ENCODE peak calls at places on chromosome 10, in seven cellular contexts. One of them, this sample, is unnamed.

GRCh38 chr10:4684434-4684833 is 141.6 kb upstream of the AKR1E2 start:
- DNase-seq in mesendoderm: no peak
- DNase-seq in IMR-90: peak; percentile 77
- DNase-seq in H9: no peak
- DNase-seq in H1: no peak
- DNase-seq in mesenchymal stem cell: peak; percentile 18
- DNase-seq in trophoblast cell: peak; percentile 50
- DNase-seq in this sample: no peak

GRCh38 chr10:119669975-119670640 is 18.9 kb downstream of the BAG3 start:
- DNase-seq in mesendoderm: no peak
- DNase-seq in IMR-90: no peak
- DNase-seq in H9: no peak
- DNase-seq in H1: no peak
- DNase-seq in mesenchymal stem cell: no peak
- DNase-seq in trophoblast cell: no peak
- DNase-seq in this sample: no peak

GRCh38 chr10:118960166-118961090 is 69.1 kb upstream of the NANOS1 start:
- DNase-seq in mesendoderm: no peak
- DNase-seq in IMR-90: no peak
- DNase-seq in H9: peak; percentile 23
- DNase-seq in H1: no peak
- DNase-seq in mesenchymal stem cell: no peak
- DNase-seq in trophoblast cell: peak; percentile 80
- DNase-seq in this sample: no peak

GRCh38 chr10:113044015-113044755 is 94.1 kb downstream of the TCF7L2 start:
- DNase-seq in mesendoderm: no peak
- DNase-seq in IMR-90: no peak
- DNase-seq in H9: no peak
- DNase-seq in H1: no peak
- DNase-seq in mesenchymal stem cell: no peak
- DNase-seq in trophoblast cell: no peak
- DNase-seq in this sample: no peak

GRCh38 chr10:102410427-102411073 is 8.0 kb downstream of the PSD start:
- DNase-seq in mesendoderm: no peak
- DNase-seq in IMR-90: no peak
- DNase-seq in H9: peak; percentile 64
- DNase-seq in H1: peak; percentile 70
- DNase-seq in mesenchymal stem cell: peak; percentile 47
- DNase-seq in trophoblast cell: peak; percentile 44
- DNase-seq in this sample: no peak

GRCh38 chr10:121330528-121330927 is 267.7 kb downstream of the FGFR2 start:
- DNase-seq in mesendoderm: no peak
- DNase-seq in IMR-90: no peak
- DNase-seq in H9: no peak
- DNase-seq in H1: no peak
- DNase-seq in mesenchymal stem cell: no peak
- DNase-seq in trophoblast cell: no peak
- DNase-seq in this sample: no peak

GRCh38 chr10:104333728-104334373 is 4.4 kb downstream of the ITPRIP start:
- DNase-seq in mesendoderm: no peak
- DNase-seq in IMR-90: no peak
- DNase-seq in H9: no peak
- DNase-seq in H1: peak; percentile 45
- DNase-seq in mesenchymal stem cell: no peak
- DNase-seq in trophoblast cell: no peak
- DNase-seq in this sample: no peak

GRCh38 chr10:102714621-102715455 is at the start of gene SFXN2:
- DNase-seq in mesendoderm: no peak
- DNase-seq in IMR-90: no peak
- DNase-seq in H9: no peak
- DNase-seq in H1: no peak
- DNase-seq in mesenchymal stem cell: no peak
- DNase-seq in trophoblast cell: peak; percentile 35
- DNase-seq in this sample: no peak

GRCh38 chr10:122293156-122293978 is 22.3 kb downstream of the BTBD16 start:
- DNase-seq in mesendoderm: no peak
- DNase-seq in IMR-90: no peak
- DNase-seq in H9: no peak
- DNase-seq in H1: no peak
- DNase-seq in mesenchymal stem cell: no peak
- DNase-seq in trophoblast cell: peak; percentile 81
- DNase-seq in this sample: no peak

GRCh38 chr10:88115968-88116367 is 252.5 kb downstream of the PTEN start:
- DNase-seq in mesendoderm: no peak
- DNase-seq in IMR-90: peak; percentile 88
- DNase-seq in H9: no peak
- DNase-seq in H1: no peak
- DNase-seq in mesenchymal stem cell: peak; percentile 40
- DNase-seq in trophoblast cell: no peak
- DNase-seq in this sample: no peak

GRCh38 chr10:44697096-44697495 is 214.0 kb upstream of the TMEM72 start:
- DNase-seq in mesendoderm: peak; percentile 5
- DNase-seq in IMR-90: no peak
- DNase-seq in H9: no peak
- DNase-seq in H1: no peak
- DNase-seq in mesenchymal stem cell: no peak
- DNase-seq in trophoblast cell: no peak
- DNase-seq in this sample: no peak

GRCh38 chr10:43682956-43683355 is 34.3 kb upstream of the ZNF32 start:
- DNase-seq in mesendoderm: no peak
- DNase-seq in IMR-90: peak; percentile 71
- DNase-seq in H9: no peak
- DNase-seq in H1: no peak
- DNase-seq in mesenchymal stem cell: peak; percentile 26
- DNase-seq in trophoblast cell: no peak
- DNase-seq in this sample: no peak

GRCh38 chr10:105509551-105509950 is 868.5 kb downstream of the SORCS3 start:
- DNase-seq in mesendoderm: no peak
- DNase-seq in IMR-90: no peak
- DNase-seq in H9: no peak
- DNase-seq in H1: no peak
- DNase-seq in mesenchymal stem cell: no peak
- DNase-seq in trophoblast cell: no peak
- DNase-seq in this sample: no peak

GRCh38 chr10:114541081-114541833 is 116.8 kb downstream of the ABLIM1 start:
- DNase-seq in mesendoderm: peak; percentile 65
- DNase-seq in IMR-90: peak; percentile 91
- DNase-seq in H9: no peak
- DNase-seq in H1: no peak
- DNase-seq in mesenchymal stem cell: peak; percentile 76
- DNase-seq in trophoblast cell: peak; percentile 32
- DNase-seq in this sample: no peak

GRCh38 chr10:114540191-114540590 is 117.9 kb downstream of the ABLIM1 start:
- DNase-seq in mesendoderm: no peak
- DNase-seq in IMR-90: no peak
- DNase-seq in H9: no peak
- DNase-seq in H1: no peak
- DNase-seq in mesenchymal stem cell: no peak
- DNase-seq in trophoblast cell: no peak
- DNase-seq in this sample: no peak

GRCh38 chr10:114538544-114538906 is 119.5 kb downstream of the ABLIM1 start:
- DNase-seq in mesendoderm: no peak
- DNase-seq in IMR-90: no peak
- DNase-seq in H9: peak; percentile 55
- DNase-seq in H1: peak; percentile 52
- DNase-seq in mesenchymal stem cell: no peak
- DNase-seq in trophoblast cell: no peak
- DNase-seq in this sample: no peak

GRCh38 chr10:114537791-114538543 is 120.1 kb downstream of the ABLIM1 start:
- DNase-seq in mesendoderm: no peak
- DNase-seq in IMR-90: no peak
- DNase-seq in H9: no peak
- DNase-seq in H1: no peak
- DNase-seq in mesenchymal stem cell: no peak
- DNase-seq in trophoblast cell: no peak
- DNase-seq in this sample: no peak

DNA sequence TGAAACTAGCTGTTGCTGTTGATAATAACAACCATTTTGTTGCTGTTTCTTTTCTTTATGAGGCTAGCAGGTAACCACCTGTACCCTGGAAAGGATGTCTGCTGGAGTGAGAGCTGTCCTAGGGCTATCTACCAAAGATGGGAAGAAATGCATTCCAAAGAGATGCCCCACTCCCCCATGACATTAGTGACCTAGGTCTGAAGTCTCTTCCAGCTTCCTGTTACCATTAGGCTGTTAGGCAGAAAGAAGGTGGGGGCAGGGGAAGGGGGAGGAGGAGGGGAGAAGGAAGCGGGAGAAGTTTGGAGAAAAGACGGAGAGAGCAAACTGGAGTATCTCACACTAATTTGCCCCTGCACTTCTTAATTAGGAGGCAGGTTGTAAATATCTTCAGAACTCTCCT is 118.5 kb downstream of the ABLIM1 start:
- DNase-seq in mesendoderm: peak; percentile 75
- DNase-seq in IMR-90: no peak
- DNase-seq in H9: no peak
- DNase-seq in H1: no peak
- DNase-seq in mesenchymal stem cell: no peak
- DNase-seq in trophoblast cell: no peak
- DNase-seq in this sample: no peak
- H3K27ac ChIP-seq in mesendoderm: no peak overlapping the region
- H3K27ac ChIP-seq in IMR-90: no peak overlapping the region
- H3K27ac ChIP-seq in H9: no peak overlapping the region
- H3K27ac ChIP-seq in H1: no peak overlapping the region
- H3K27ac ChIP-seq in mesenchymal stem cell: no peak overlapping the region
- H3K27ac ChIP-seq in trophoblast cell: no peak overlapping the region
- H3K27ac ChIP-seq in this sample: no peak overlapping the region

DNA sequence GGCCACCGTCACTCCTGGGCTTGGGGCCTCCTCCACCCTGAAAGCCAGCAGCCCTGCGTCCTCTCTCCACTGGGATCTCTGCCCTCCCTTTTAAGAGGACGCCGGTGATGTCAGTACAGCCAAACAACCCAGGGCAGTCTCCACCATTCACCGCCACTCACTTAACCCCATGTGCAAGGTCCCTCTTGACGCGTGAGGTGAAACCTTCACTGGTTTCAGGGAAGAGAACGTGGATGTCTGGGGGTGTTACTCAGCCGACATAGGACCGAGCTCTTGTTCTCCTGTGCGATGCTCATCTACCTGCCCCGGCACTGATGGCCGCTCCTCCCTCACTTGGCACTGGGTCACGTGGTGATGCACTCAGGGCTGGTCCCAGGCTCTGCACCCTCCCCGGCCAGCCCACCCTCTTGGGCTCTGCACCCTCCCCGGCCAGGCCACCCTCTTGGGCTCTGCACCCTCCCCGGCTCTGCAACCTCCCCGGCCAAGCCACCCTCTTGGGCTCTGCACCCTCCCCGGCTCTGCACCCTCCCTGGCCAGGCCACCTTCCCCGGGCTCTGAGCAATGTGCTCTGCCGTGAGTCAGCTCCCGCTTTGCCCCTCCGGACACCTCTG is 36.1 kb downstream of the ADGRA1 start:
- DNase-seq in mesendoderm: no peak
- DNase-seq in IMR-90: no peak
- DNase-seq in H9: no peak
- DNase-seq in H1: no peak
- DNase-seq in mesenchymal stem cell: no peak
- DNase-seq in trophoblast cell: no peak
- DNase-seq in this sample: no peak
- H4K8ac ChIP-seq in mesendoderm: no peak overlapping the region
- H4K8ac ChIP-seq in IMR-90: no peak overlapping the region
- H4K8ac ChIP-seq in H9: no peak overlapping the region
- H4K8ac ChIP-seq in H1: peak overlapping the region; percentile 25
- H4K8ac ChIP-seq in mesenchymal stem cell: no peak overlapping the region
- H4K8ac ChIP-seq in trophoblast cell: no peak overlapping the region
- H4K8ac ChIP-seq in this sample: no peak overlapping the region

GRCh38 chr10:99787782-99788181 is 5.3 kb downstream of the ABCC2 start:
- DNase-seq in mesendoderm: no peak
- DNase-seq in IMR-90: no peak
- DNase-seq in H9: no peak
- DNase-seq in H1: no peak
- DNase-seq in mesenchymal stem cell: no peak
- DNase-seq in trophoblast cell: no peak
- DNase-seq in this sample: no peak
- H3K27ac ChIP-seq in mesendoderm: no peak overlapping the region
- H3K27ac ChIP-seq in IMR-90: no peak overlapping the region
- H3K27ac ChIP-seq in H9: no peak overlapping the region
- H3K27ac ChIP-seq in H1: no peak overlapping the region
- H3K27ac ChIP-seq in mesenchymal stem cell: no peak overlapping the region
- H3K27ac ChIP-seq in trophoblast cell: no peak overlapping the region
- H3K27ac ChIP-seq in this sample: no peak overlapping the region

GRCh38 chr10:68271104-68271882 is 39.4 kb upstream of the ATOH7 start:
- DNase-seq in mesendoderm: peak; percentile 26
- DNase-seq in IMR-90: peak; percentile 28
- DNase-seq in H9: no peak
- DNase-seq in H1: no peak
- DNase-seq in mesenchymal stem cell: no peak
- DNase-seq in trophoblast cell: no peak
- DNase-seq in this sample: no peak
- H4K8ac ChIP-seq in mesendoderm: no peak overlapping the region
- H4K8ac ChIP-seq in IMR-90: no peak overlapping the region
- H4K8ac ChIP-seq in H9: no peak overlapping the region
- H4K8ac ChIP-seq in H1: no peak overlapping the region
- H4K8ac ChIP-seq in mesenchymal stem cell: no peak overlapping the region
- H4K8ac ChIP-seq in trophoblast cell: no peak overlapping the region
- H4K8ac ChIP-seq in this sample: no peak overlapping the region

DNA sequence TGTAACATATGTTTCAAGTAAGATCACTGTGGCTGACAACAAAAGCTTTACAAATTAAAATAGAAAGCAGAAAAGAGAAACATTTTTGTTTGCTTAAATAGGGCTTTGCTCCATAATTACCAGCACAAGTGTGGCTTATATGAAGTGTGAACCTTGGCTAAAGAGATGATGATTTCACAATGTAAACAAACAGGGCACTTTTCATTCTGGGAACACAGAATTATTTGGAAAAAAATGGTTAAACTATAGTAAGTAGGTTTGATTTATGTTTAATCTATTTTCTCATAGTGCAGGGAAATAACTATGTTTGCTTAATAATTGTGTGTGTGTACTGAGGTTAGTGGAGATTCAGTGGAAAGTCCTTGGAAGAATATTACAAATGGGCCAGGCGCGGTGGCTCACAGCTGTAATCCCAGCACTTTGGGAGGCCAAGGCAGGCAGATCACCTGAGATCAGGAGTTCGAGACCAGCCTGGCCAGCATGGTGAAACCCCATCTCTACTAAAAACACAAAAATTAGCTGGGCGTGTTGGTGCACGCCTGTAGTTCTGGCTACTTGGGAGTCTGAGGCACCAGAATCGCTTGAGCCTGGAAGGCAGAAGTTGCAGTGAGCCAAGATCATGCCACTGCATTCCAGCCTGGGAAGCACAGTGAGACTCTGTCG is 19.1 kb upstream of the OTUD1 start:
- DNase-seq in mesendoderm: no peak
- DNase-seq in IMR-90: no peak
- DNase-seq in H9: no peak
- DNase-seq in H1: no peak
- DNase-seq in mesenchymal stem cell: no peak
- DNase-seq in trophoblast cell: no peak
- DNase-seq in this sample: no peak
- H3K27ac ChIP-seq in mesendoderm: no peak overlapping the region
- H3K27ac ChIP-seq in IMR-90: no peak overlapping the region
- H3K27ac ChIP-seq in H9: no peak overlapping the region
- H3K27ac ChIP-seq in H1: no peak overlapping the region
- H3K27ac ChIP-seq in mesenchymal stem cell: no peak overlapping the region
- H3K27ac ChIP-seq in trophoblast cell: no peak overlapping the region
- H3K27ac ChIP-seq in this sample: no peak overlapping the region

DNA sequence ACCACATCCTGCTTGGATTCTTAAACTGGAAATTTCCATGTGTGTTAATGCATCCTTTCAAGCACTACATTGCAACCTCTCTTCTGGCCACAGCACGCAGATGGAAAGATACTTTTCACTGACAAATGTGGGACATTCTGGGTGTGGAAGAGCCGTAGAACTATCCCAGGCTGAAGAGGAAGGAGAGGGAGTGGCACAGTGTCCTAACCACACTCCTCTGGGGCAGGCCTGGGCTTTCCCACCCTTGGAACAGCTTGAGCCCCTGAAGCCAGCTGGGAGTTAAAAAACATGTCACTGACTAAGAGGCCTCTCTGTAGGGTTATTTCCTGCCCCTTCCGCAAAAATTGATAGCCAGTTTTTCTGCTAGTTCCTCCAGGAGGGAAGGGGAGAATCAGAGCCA is 34.0 kb upstream of the DNMBP start:
- DNase-seq in mesendoderm: peak; percentile 31
- DNase-seq in IMR-90: peak; percentile 40
- DNase-seq in H9: no peak
- DNase-seq in H1: no peak
- DNase-seq in mesenchymal stem cell: peak; percentile 98
- DNase-seq in trophoblast cell: no peak
- DNase-seq in this sample: no peak
- H4K8ac ChIP-seq in mesendoderm: peak overlapping the region; percentile 1
- H4K8ac ChIP-seq in IMR-90: peak overlapping the region; percentile 69
- H4K8ac ChIP-seq in H9: no peak overlapping the region
- H4K8ac ChIP-seq in H1: no peak overlapping the region
- H4K8ac ChIP-seq in mesenchymal stem cell: peak overlapping the region; percentile 70
- H4K8ac ChIP-seq in trophoblast cell: no peak overlapping the region
- H4K8ac ChIP-seq in this sample: no peak overlapping the region